ENCODE peak calls at places on chromosomes 13 and 19, in seven cellular contexts. D is GM23248, C is mesendoderm, M is K562, I is astrocyte, Z is H1, Y is mammary epithelial cell. B is an unnamed sample.

GRCh38 chr13:74871671-74872070 is 610.3 kb downstream of the TBC1D4 start:
- DNase-seq in C (no peak), D (no peak), I (no peak), Y (no peak), M (no peak), Z (no peak), B (no peak)

GRCh38 chr13:41916173-41916954 is 44.5 kb downstream of the VWA8 start:
- DNase-seq in I (peak; percentile 90), D (peak; percentile 84), Y (peak; percentile 82), C (no peak), M (no peak), Z (no peak), B (peak; percentile 27)

GRCh38 chr19:44908074-44908835 is 2.7 kb downstream of the APOE start:
- DNase-seq in I (no peak), Y (no peak), Z (no peak), D (no peak), M (no peak), C (no peak), B (no peak)

GRCh38 chr13:112784811-112785418 is 95.1 kb downstream of the ATP11A start:
- DNase-seq in I (no peak), D (no peak), Y (no peak), M (no peak), Z (no peak), C (no peak), B (no peak)

GRCh38 chr19:31303262-31303815 is 45.9 kb downstream of the TSHZ3 start:
- DNase-seq in I (no peak), C (no peak), D (no peak), Z (no peak), Y (no peak), M (no peak), B (no peak)

GRCh38 chr13:33761744-33762143 is 56.2 kb upstream of the RFC3 start:
- DNase-seq in D (peak; percentile 9), I (peak; percentile 8), Y (peak; percentile 12), C (peak; percentile 33), Z (no peak), M (no peak), B (no peak)

GRCh38 chr13:80168089-80168850 is 172.7 kb downstream of the SPRY2 start:
- DNase-seq in Y (peak; percentile 14), C (no peak), Z (no peak), I (peak; percentile 34), M (no peak), D (peak; percentile 64), B (peak; percentile 27)

GRCh38 chr13:105462981-105463380 is 1072.5 kb downstream of the EFNB2 start:
- DNase-seq in Y (no peak), D (no peak), M (no peak), I (peak; percentile 33), C (no peak), Z (no peak), B (no peak)

GRCh38 chr19:6828306-6828697 is 55.8 kb downstream of the VAV1 start:
- DNase-seq in C (peak; percentile 8), M (peak; percentile 39), Y (peak; percentile 16), Z (no peak), I (no peak), D (no peak), B (peak; percentile 96)

GRCh38 chr13:112740502-112741131 is 50.8 kb downstream of the ATP11A start:
- DNase-seq in I (peak; percentile 55), C (no peak), Z (no peak), D (peak; percentile 83), M (peak; percentile 37), Y (no peak), B (peak; percentile 75)

GRCh38 chr19:8526345-8527062 is 12.5 kb upstream of the ZNF414 start:
- DNase-seq in C (peak; percentile 95), D (peak; percentile 98), Z (peak; percentile 54), Y (peak; percentile 81), I (peak; percentile 82), M (peak; percentile 84), B (peak; percentile 89)

GRCh38 chr13:53018690-53019647 is 9.6 kb upstream of the OLFM4 start:
- DNase-seq in Z (no peak), D (no peak), Y (no peak), C (no peak), M (no peak), I (no peak), B (no peak)

GRCh38 chr19:9966448-9966847 is 30.1 kb upstream of the OLFM2 start:
- DNase-seq in Z (peak; percentile 49), C (peak; percentile 47), M (no peak), Y (no peak), D (no peak), I (no peak), B (no peak)
- H3K9ac ChIP-seq in Z (no peak overlapping the region), C (no peak overlapping the region), M (no peak overlapping the region), Y (no peak overlapping the region), D (no peak overlapping the region), I (no peak overlapping the region), B (no peak overlapping the region)

DNA sequence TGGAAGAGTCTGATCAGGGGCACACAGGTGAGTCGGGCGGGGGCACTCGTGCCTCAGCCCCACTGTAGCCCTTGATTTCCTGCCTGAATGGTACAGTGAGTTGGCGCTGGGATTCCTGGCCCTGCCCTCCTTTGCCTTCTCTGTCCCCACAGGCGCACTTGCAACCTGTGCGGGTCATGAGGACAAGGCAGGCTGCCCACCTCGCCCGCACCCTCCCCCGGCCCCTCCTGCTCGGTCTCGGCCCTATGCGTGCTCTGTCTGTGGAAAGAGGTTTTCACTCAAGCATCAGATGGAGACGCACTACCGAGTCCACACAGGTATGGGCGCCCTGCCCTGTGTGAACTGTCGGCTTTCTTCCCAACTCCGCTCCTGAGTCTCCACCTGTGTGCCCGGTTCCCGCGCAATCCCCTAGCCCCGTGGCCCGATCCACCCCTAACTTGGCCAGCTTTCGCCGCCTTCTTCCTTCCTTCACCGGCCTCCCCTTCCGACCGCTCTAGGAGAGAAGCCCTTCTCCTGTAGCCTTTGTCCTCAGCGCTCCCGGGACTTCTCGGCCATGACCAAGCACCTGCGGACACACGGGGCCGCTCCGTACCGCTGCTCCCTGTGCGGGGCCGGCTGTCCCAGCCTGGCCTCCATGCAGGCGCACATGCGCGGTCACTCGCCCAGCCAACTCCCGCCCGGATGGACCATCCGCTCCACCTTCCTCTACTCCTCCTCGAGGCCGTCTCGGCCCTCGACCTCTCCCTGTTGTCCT is 1.6 kb upstream of the KMT2B start:
- DNase-seq in C (no peak), I (peak; percentile 30), Z (no peak), Y (no peak), D (peak; percentile 71), M (peak; percentile 45), B (peak; percentile 69)
- H3K9ac ChIP-seq in C (peak overlapping the region; percentile 66), I (peak overlapping the region; percentile 79), Z (peak overlapping the region; percentile 31), Y (no peak overlapping the region), D (peak overlapping the region; percentile 74), M (peak overlapping the region; percentile 78), B (peak overlapping the region; percentile 79)

GRCh38 chr13:26942184-26942583 is 181.6 kb upstream of the GPR12 start:
- DNase-seq in C (no peak), M (no peak), D (no peak), Z (no peak), I (no peak), Y (no peak), B (no peak)
- H3K9ac ChIP-seq in C (no peak overlapping the region), M (no peak overlapping the region), D (no peak overlapping the region), Z (no peak overlapping the region), I (no peak overlapping the region), Y (no peak overlapping the region), B (no peak overlapping the region)

GRCh38 chr13:28140433-28141125 is 2.2 kb downstream of the PAN3 start:
- DNase-seq in C (peak; percentile 75), Y (no peak), M (no peak), Z (no peak), D (peak; percentile 38), I (no peak), B (peak; percentile 61)
- H3K9ac ChIP-seq in C (peak overlapping the region; percentile 93), Y (no peak overlapping the region), M (peak overlapping the region; percentile 77), Z (no peak overlapping the region), D (peak overlapping the region; percentile 96), I (peak overlapping the region; percentile 94), B (no peak overlapping the region)

DNA sequence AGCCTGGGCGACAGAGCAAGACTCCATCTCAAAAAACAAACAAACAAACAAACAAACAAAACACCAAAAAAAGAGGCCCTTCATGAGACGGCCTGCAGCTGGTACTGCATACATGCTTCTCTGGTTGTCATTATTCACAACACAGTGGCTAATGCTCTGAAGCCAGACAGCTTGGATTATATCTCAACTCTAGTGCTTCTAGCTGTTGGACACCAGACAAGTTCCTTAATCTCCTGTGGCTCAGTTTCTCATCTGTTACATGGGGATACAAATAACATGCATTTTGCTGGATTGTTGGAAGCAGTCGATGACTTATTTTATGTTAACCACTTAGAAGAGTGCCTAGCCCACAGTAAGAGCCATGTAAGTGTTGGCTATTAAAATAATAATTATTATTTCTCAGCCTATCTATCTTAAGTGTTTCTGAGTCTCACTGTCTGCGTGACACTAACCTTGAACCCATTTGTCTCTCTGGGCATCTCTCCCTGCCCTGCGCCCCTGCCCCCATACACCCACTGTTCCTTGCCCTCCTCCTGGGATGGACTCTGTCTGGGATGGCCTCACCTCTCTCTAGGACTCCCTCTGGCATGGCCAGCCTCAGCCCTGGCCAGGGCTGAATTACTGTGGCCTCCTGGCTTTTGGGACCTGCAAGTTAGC is 3.1 kb upstream of the JUNB start:
- DNase-seq in Z (no peak), C (no peak), M (no peak), I (no peak), D (peak; percentile 38), Y (no peak), B (no peak)
- H3K9ac ChIP-seq in Z (no peak overlapping the region), C (peak overlapping the region; percentile 71), M (peak overlapping the region; percentile 73), I (peak overlapping the region; percentile 94), D (peak overlapping the region; percentile 98), Y (no peak overlapping the region), B (no peak overlapping the region)

B was measured in trophoblast cell.